ENCODE peak calls at places on chromosomes 13 and 19, in five cellular contexts. One of them, this sample, is unnamed.
A peak's percentile ranks its signal among the peaks of the same experiment; 100 is the strongest.

GRCh38 chr13:101811881-101812280 is 359.4 kb downstream of the ITGBL1 start:
- DNase-seq in IMR-90: no peak
- DNase-seq in Peyer's patch: no peak
- DNase-seq in stomach: no peak
- DNase-seq in aorta: no peak
- DNase-seq in this sample: no peak

GRCh38 chr13:107563099-107563925 is 652.0 kb downstream of the LIG4 start:
- DNase-seq in stomach: no peak
- DNase-seq in aorta: no peak
- DNase-seq in Peyer's patch: no peak
- DNase-seq in IMR-90: no peak
- DNase-seq in this sample: no peak

GRCh38 chr13:27997904-27998522 is 9.5 kb upstream of the URAD start:
- DNase-seq in aorta: no peak
- DNase-seq in Peyer's patch: no peak
- DNase-seq in stomach: peak; percentile 54
- DNase-seq in IMR-90: peak; percentile 28
- DNase-seq in this sample: no peak

GRCh38 chr13:40806241-40806640 is 16.8 kb downstream of the SLC25A15 start:
- DNase-seq in Peyer's patch: no peak
- DNase-seq in IMR-90: no peak
- DNase-seq in stomach: no peak
- DNase-seq in aorta: no peak
- DNase-seq in this sample: no peak

GRCh38 chr13:98751397-98752110 is 918 bp downstream of the SLC15A1 start:
- DNase-seq in stomach: no peak
- DNase-seq in IMR-90: peak; percentile 5
- DNase-seq in aorta: no peak
- DNase-seq in Peyer's patch: peak; percentile 69
- DNase-seq in this sample: no peak

GRCh38 chr19:54480048-54480447 is 7.0 kb upstream of the CDC42EP5 start:
- DNase-seq in aorta: no peak
- DNase-seq in IMR-90: no peak
- DNase-seq in stomach: no peak
- DNase-seq in Peyer's patch: no peak
- DNase-seq in this sample: no peak

GRCh38 chr19:31113250-31113685 is 236.0 kb downstream of the TSHZ3 start:
- DNase-seq in Peyer's patch: no peak
- DNase-seq in IMR-90: peak; percentile 39
- DNase-seq in stomach: no peak
- DNase-seq in aorta: no peak
- DNase-seq in this sample: no peak

GRCh38 chr19:45952691-45953505 is 20.8 kb downstream of the NOVA2 start:
- DNase-seq in Peyer's patch: no peak
- DNase-seq in stomach: peak; percentile 35
- DNase-seq in IMR-90: peak; percentile 42
- DNase-seq in aorta: peak; percentile 86
- DNase-seq in this sample: no peak

GRCh38 chr19:1311543-1312091 is 25.9 kb downstream of the EFNA2 start:
- DNase-seq in aorta: no peak
- DNase-seq in IMR-90: no peak
- DNase-seq in Peyer's patch: no peak
- DNase-seq in stomach: no peak
- DNase-seq in this sample: no peak

GRCh38 chr19:34104099-34104498 is 68.2 kb upstream of the LSM14A start:
- DNase-seq in IMR-90: no peak
- DNase-seq in aorta: no peak
- DNase-seq in Peyer's patch: no peak
- DNase-seq in stomach: no peak
- DNase-seq in this sample: no peak

GRCh38 chr19:21256722-21257121 is 72.5 kb downstream of the ZNF708 start:
- DNase-seq in stomach: no peak
- DNase-seq in IMR-90: peak; percentile 4
- DNase-seq in Peyer's patch: no peak
- DNase-seq in aorta: no peak
- DNase-seq in this sample: no peak

GRCh38 chr13:98041081-98041820 is 87.8 kb downstream of the IPO5 start:
- DNase-seq in Peyer's patch: no peak
- DNase-seq in IMR-90: no peak
- DNase-seq in aorta: no peak
- DNase-seq in stomach: no peak
- DNase-seq in this sample: no peak

GRCh38 chr13:114310961-114311360 is 3.3 kb upstream of the CHAMP1 start:
- DNase-seq in IMR-90: peak; percentile 75
- DNase-seq in aorta: no peak
- DNase-seq in stomach: no peak
- DNase-seq in Peyer's patch: no peak
- DNase-seq in this sample: no peak

GRCh38 chr13:64688893-64689677 is 2541.1 kb downstream of the PCDH9 start:
- DNase-seq in aorta: no peak
- DNase-seq in Peyer's patch: no peak
- DNase-seq in IMR-90: peak; percentile 81
- DNase-seq in stomach: no peak
- DNase-seq in this sample: no peak

GRCh38 chr13:41013834-41014233 is 5.3 kb downstream of the ELF1 start:
- DNase-seq in Peyer's patch: no peak
- DNase-seq in stomach: no peak
- DNase-seq in aorta: no peak
- DNase-seq in IMR-90: no peak
- DNase-seq in this sample: no peak

GRCh38 chr13:83216521-83217245 is 665.6 kb downstream of the SLITRK1 start:
- DNase-seq in stomach: no peak
- DNase-seq in Peyer's patch: no peak
- DNase-seq in IMR-90: peak; percentile 63
- DNase-seq in aorta: no peak
- DNase-seq in this sample: no peak

GRCh38 chr13:44874886-44875630 is 114.2 kb downstream of the NUFIP1 start:
- DNase-seq in Peyer's patch: no peak
- DNase-seq in IMR-90: no peak
- DNase-seq in aorta: no peak
- DNase-seq in stomach: no peak
- DNase-seq in this sample: no peak

GRCh38 chr13:113976711-113977684 is 3.1 kb upstream of the C13orf46 start:
- DNase-seq in stomach: no peak
- DNase-seq in IMR-90: peak; percentile 68
- DNase-seq in aorta: peak; percentile 70
- DNase-seq in Peyer's patch: no peak
- DNase-seq in this sample: no peak

GRCh38 chr19:33763661-33764343 is 32.9 kb upstream of the KCTD15 start:
- DNase-seq in stomach: no peak
- DNase-seq in Peyer's patch: no peak
- DNase-seq in aorta: no peak
- DNase-seq in IMR-90: no peak
- DNase-seq in this sample: no peak

GRCh38 chr19:40423938-40424337 is 1.9 kb downstream of the SERTAD1 start:
- DNase-seq in stomach: no peak
- DNase-seq in aorta: no peak
- DNase-seq in Peyer's patch: no peak
- DNase-seq in IMR-90: no peak
- DNase-seq in this sample: no peak

GRCh38 chr19:40422428-40423226 is 3.2 kb downstream of the SERTAD1 start:
- DNase-seq in IMR-90: no peak
- DNase-seq in aorta: no peak
- DNase-seq in stomach: no peak
- DNase-seq in Peyer's patch: no peak
- DNase-seq in this sample: no peak

GRCh38 chr19:40423227-40423566 is 2.6 kb downstream of the SERTAD1 start:
- DNase-seq in stomach: no peak
- DNase-seq in IMR-90: no peak
- DNase-seq in aorta: no peak
- DNase-seq in Peyer's patch: no peak
- DNase-seq in this sample: no peak

GRCh38 chr19:40425450-40426287 is at the start of gene SERTAD1:
- DNase-seq in stomach: peak; percentile 100
- DNase-seq in aorta: peak; percentile 99
- DNase-seq in Peyer's patch: peak; percentile 100
- DNase-seq in IMR-90: peak; percentile 99
- DNase-seq in this sample: peak; percentile 100

DNA sequence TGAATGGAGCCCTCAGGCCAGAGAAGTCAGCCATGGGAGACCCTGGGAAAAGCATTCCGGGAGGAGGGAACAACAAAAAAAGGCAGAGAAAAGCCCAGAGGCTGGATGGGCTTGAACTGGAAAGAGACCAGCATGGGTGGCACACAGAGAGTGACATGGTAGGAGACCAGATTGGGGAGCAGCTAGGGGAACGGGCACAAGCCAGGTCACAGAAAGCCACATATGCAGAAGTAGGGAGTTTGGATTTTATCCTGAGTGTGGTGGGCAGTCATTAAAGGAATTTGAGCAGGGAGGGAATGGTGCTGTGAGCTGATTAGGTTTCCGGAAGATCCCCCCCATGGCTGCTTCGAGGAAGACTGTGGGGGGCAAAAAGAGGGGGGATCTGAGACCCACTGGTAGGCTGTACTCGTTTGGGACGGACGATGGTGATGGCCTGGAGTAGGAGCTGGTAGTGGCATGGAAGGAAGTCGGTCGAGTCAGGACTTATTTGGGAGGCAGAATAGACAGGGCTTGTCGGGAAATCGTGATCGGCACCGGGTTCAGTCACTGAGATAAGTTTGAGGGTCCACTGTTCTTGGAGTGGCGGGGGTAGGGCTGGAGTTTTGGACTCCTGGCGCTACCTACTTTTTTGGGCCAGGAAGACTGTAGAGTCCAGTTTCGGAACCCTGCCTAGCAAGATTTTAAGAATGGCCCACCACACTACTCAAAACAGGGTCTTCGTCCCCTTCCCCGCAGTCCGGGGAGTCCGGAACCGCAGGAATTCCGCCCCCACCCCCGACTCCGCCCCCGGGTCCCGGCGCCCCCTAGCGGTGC is 949 bp downstream of the SERTAD1 start:
- DNase-seq in stomach: no peak
- DNase-seq in IMR-90: peak; percentile 13
- DNase-seq in Peyer's patch: no peak
- DNase-seq in aorta: no peak
- DNase-seq in this sample: no peak
- H3K27ac ChIP-seq in stomach: peak overlapping the region; percentile 99
- H3K27ac ChIP-seq in IMR-90: peak overlapping the region; percentile 98
- H3K27ac ChIP-seq in Peyer's patch: peak overlapping the region; percentile 100
- H3K27ac ChIP-seq in aorta: peak overlapping the region; percentile 99
- H3K27ac ChIP-seq in this sample: peak overlapping the region; percentile 98

DNA sequence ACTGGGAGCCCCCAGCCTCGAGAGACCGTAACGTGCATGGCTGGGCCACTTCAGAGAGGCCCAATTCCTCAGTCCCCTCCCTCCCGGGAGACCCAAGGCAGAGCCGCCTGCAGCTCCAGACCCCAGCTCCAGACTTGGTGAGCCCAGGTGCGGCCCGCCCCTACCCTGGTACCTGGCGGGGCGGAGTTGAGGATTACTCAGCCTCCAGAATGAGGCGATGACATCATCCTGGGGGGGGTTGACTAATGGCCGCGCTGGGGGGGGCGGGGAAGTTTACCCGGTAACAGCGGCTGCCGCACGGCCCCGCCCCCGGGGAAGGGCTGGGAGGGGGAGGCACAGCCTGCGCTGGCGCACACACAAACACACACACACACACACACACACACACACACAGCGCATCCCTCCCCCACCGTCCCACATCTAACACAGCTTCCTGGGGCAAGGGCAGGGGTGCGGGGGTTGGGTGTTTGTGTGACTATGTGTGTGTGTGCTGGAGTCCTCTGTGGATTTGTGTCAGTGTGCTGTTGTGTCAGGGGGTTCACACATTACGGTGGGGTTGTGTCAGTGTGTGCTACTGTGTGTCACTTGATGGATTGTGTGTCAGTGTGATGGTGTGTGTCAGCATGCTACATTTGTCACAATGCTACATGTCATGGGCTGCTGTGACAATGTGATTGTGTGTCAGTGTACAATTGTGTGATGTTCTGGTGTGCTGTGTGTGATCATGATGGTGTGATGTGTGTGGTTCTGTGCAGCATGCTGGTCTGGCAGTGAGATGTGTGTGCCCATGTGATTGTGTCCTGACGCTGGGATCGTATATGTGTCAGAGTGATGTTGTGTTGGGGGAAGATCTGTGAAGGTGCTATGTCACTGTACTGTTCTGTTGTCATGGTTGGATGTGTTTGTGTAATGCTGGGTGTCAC is 10.3 kb upstream of the BBC3 start:
- DNase-seq in stomach: peak; percentile 89
- DNase-seq in IMR-90: peak; percentile 79
- DNase-seq in aorta: peak; percentile 94
- DNase-seq in Peyer's patch: peak; percentile 76
- DNase-seq in this sample: peak; percentile 75
- H3K4me1 ChIP-seq in stomach: peaks cover 48% of the 10 kb centered on the region
- H3K4me1 ChIP-seq in IMR-90: peaks cover 26% of the 10 kb centered on the region
- H3K4me1 ChIP-seq in aorta: no peaks in the 10 kb centered on the region
- H3K4me1 ChIP-seq in Peyer's patch: peaks cover 31% of the 10 kb centered on the region
- H3K4me1 ChIP-seq in this sample: peaks cover 11% of the 10 kb centered on the region

DNA sequence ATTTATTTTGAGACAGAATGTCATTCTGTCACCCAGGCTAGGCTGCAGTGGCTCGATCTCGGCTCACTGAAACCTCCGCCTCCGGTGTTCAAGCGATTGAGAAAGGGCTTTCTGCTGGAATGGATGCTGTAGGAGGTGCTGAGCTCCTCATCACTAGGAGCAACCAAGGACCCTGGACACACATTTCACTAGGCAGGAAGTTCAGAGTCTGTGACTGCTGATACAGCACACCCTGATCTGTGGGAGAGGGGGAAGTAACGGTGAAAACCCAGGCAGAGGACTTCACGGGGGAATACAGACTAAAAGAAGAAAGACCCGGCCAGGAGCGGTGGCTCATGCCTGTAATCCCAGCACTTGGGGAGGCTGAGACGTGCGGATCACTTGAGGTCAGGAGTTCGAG is 11.9 kb upstream of the NOTCH3 start:
- DNase-seq in IMR-90: no peak
- DNase-seq in aorta: no peak
- DNase-seq in stomach: no peak
- DNase-seq in Peyer's patch: no peak
- DNase-seq in this sample: no peak
- H3K4me3 ChIP-seq in IMR-90: no peak overlapping the region
- H3K4me3 ChIP-seq in aorta: no peak overlapping the region
- H3K4me3 ChIP-seq in stomach: no peak overlapping the region
- H3K4me3 ChIP-seq in Peyer's patch: no peak overlapping the region
- H3K4me3 ChIP-seq in this sample: no peak overlapping the region

DNA sequence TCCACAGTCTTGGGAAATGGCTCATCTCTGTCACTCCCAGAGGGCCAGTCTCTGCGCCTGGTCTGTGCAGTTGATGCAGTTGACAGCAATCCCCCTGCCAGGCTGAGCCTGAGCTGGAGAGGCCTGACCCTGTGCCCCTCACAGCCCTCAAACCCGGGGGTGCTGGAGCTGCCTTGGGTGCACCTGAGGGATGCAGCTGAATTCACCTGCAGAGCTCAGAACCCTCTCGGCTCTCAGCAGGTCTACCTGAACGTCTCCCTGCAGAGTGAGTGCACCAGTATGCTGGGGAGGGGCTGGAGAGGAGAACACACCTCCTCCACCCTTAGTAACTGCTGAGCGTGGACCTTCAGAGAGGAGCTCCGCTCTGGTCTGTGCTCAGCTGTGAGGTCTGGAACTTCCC is 2.3 kb downstream of the SIGLEC9 start:
- DNase-seq in aorta: no peak
- DNase-seq in stomach: no peak
- DNase-seq in Peyer's patch: no peak
- DNase-seq in IMR-90: no peak
- DNase-seq in this sample: no peak
- H3K27ac ChIP-seq in aorta: no peak overlapping the region
- H3K27ac ChIP-seq in stomach: peak overlapping the region; percentile 81
- H3K27ac ChIP-seq in Peyer's patch: no peak overlapping the region
- H3K27ac ChIP-seq in IMR-90: no peak overlapping the region
- H3K27ac ChIP-seq in this sample: peak overlapping the region; percentile 4

GRCh38 chr19:46990998-46991676 is 28.5 kb upstream of the NPAS1 start:
- DNase-seq in Peyer's patch: peak; percentile 81
- DNase-seq in aorta: peak; percentile 93
- DNase-seq in IMR-90: peak; percentile 81
- DNase-seq in stomach: peak; percentile 80
- DNase-seq in this sample: peak; percentile 80
- H3K4me1 ChIP-seq in Peyer's patch: no peaks in the 10 kb centered on the region
- H3K4me1 ChIP-seq in aorta: no peaks in the 10 kb centered on the region
- H3K4me1 ChIP-seq in IMR-90: no peaks in the 10 kb centered on the region
- H3K4me1 ChIP-seq in stomach: peaks cover 12% of the 10 kb centered on the region
- H3K4me1 ChIP-seq in this sample: peaks cover 11% of the 10 kb centered on the region

This sample was measured in lung.